ENCODE peak calls at places on chromosomes 6 and 20, in nine cellular contexts. K is adrenal gland, Y is GM23338, U is endothelial cell of umbilical vein, H is tibial artery, Z is fibroblast of lung, M is cardiac muscle cell, E is right lobe of liver, V is astrocyte of the spinal cord. X is an unnamed sample.

GRCh38 chr20:32536861-32537656 is 48.1 kb downstream of the NOL4L start:
- DNase-seq in Z (no peak), E (peak), V (no peak), K (no peak), M (no peak), Y (peak), H (no peak), U (no peak), X (no peak)

GRCh38 chr20:20130399-20130798 is 78.1 kb downstream of the CFAP61 start:
- DNase-seq in M (no peak), H (no peak), Z (peak), E (no peak), K (no peak), Y (peak), U (peak), V (no peak), X (no peak)

GRCh38 chr6:97053643-97054411 is 129.3 kb downstream of the KLHL32 start:
- DNase-seq in E (no peak), K (no peak), U (peak), M (peak), Y (peak), V (peak), Z (peak), H (no peak), X (no peak)

GRCh38 chr6:8084586-8084985 is 17.8 kb downstream of the EEF1E1 start:
- DNase-seq in K (no peak), U (no peak), V (peak), H (no peak), Z (peak), E (no peak), Y (no peak), M (peak), X (no peak)

GRCh38 chr6:415087-415486 is 23.5 kb downstream of the IRF4 start:
- DNase-seq in M (no peak), E (no peak), K (no peak), V (no peak), Z (no peak), Y (no peak), H (no peak), U (no peak), X (no peak)

GRCh38 chr6:21678990-21679389 is 85.4 kb downstream of the SOX4 start:
- DNase-seq in Y (no peak), M (peak), U (peak), V (peak), K (no peak), Z (peak), H (no peak), E (no peak), X (no peak)

GRCh38 chr20:63074182-63074581 is 67.4 kb upstream of the BHLHE23 start:
- DNase-seq in M (no peak), Y (no peak), U (no peak), V (no peak), Z (no peak), E (no peak), H (peak), K (no peak), X (no peak)

GRCh38 chr20:16243470-16243869 is 329.8 kb downstream of the KIF16B start:
- DNase-seq in H (no peak), E (no peak), K (peak), V (no peak), Z (no peak), U (no peak), M (no peak), Y (no peak), X (no peak)

GRCh38 chr6:88840806-88841539 is 122.4 kb downstream of the RNGTT start:
- DNase-seq in M (no peak), H (no peak), K (no peak), U (no peak), Y (no peak), E (no peak), V (no peak), Z (peak), X (no peak)

GRCh38 chr6:10722820-10723651 is at the start of gene TMEM14C:
- DNase-seq in K (peak), V (peak), U (peak), M (peak), Y (peak), H (peak), E (peak), Z (peak), X (peak)

GRCh38 chr6:13488015-13488895 is 855 bp upstream of the GFOD1 start:
- DNase-seq in U (peak), E (peak), Z (peak), Y (peak), V (no peak), H (peak), K (peak), M (peak), X (no peak)

GRCh38 chr6:142474446-142475289 is 172.9 kb downstream of the ADGRG6 start:
- DNase-seq in Z (peak), H (no peak), K (peak), V (peak), U (peak), E (peak), Y (peak), M (peak), X (peak)

GRCh38 chr6:145250436-145250835 is 484.9 kb downstream of the EPM2A start:
- DNase-seq in H (no peak), M (no peak), E (no peak), U (no peak), K (no peak), V (no peak), Z (no peak), Y (no peak), X (no peak)

GRCh38 chr6:151291145-151292055 is 51.6 kb downstream of the AKAP12 start:
- DNase-seq in Z (peak), V (peak), Y (no peak), U (no peak), K (peak), E (no peak), H (peak), M (peak), X (peak)

GRCh38 chr6:113293106-113293505 is 564.0 kb upstream of the MARCKS start:
- DNase-seq in Y (no peak), K (no peak), Z (no peak), U (no peak), V (no peak), H (no peak), E (no peak), M (no peak), X (no peak)

GRCh38 chr6:134903448-134903847 is 46.5 kb downstream of the ALDH8A1 start:
- DNase-seq in V (no peak), H (no peak), E (no peak), Z (peak), K (no peak), U (no peak), M (no peak), Y (no peak), X (no peak)

GRCh38 chr6:21537660-21538059 is 55.9 kb upstream of the SOX4 start:
- DNase-seq in V (no peak), Y (no peak), K (no peak), Z (no peak), M (no peak), E (no peak), H (no peak), U (no peak), X (no peak)

GRCh38 chr6:24480705-24481104 is 8.7 kb downstream of the GPLD1 start:
- DNase-seq in Z (no peak), K (no peak), Y (no peak), U (no peak), H (no peak), E (no peak), V (no peak), M (no peak), X (no peak)

GRCh38 chr6:127855542-127856159 is 45.2 kb downstream of the THEMIS start:
- DNase-seq in Z (peak), K (no peak), E (no peak), M (peak), V (peak), U (peak), H (no peak), Y (peak), X (no peak)

GRCh38 chr6:135212935-135213334 is 31.8 kb downstream of the MYB start:
- DNase-seq in M (no peak), Y (no peak), Z (peak), E (no peak), K (no peak), U (no peak), V (peak), H (no peak), X (no peak)

GRCh38 chr20:32560989-32561830 is 23.9 kb downstream of the NOL4L start:
- DNase-seq in Z (no peak), K (no peak), H (no peak), U (no peak), M (peak), V (no peak), Y (peak), E (no peak), X (no peak)

GRCh38 chr20:41011551-41012067 is 17.0 kb upstream of the TOP1 start:
- DNase-seq in H (no peak), K (no peak), U (no peak), Y (no peak), Z (no peak), M (no peak), V (no peak), E (no peak), X (no peak)

GRCh38 chr6:21352131-21352530 is 241.4 kb upstream of the SOX4 start:
- DNase-seq in H (no peak), K (no peak), V (no peak), Y (no peak), M (no peak), Z (no peak), E (no peak), U (no peak), X (no peak)

GRCh38 chr6:108684809-108685329 is 124.2 kb downstream of the FOXO3 start:
- DNase-seq in M (peak), K (no peak), H (no peak), Y (no peak), V (peak), Z (peak), U (peak), E (no peak), X (no peak)

GRCh38 chr6:167826230-167827061 is at the start of gene AFDN:
- DNase-seq in K (peak), H (peak), Z (peak), V (no peak), E (peak), Y (peak), M (peak), U (no peak), X (no peak)

GRCh38 chr6:7697432-7697819 is 28.5 kb upstream of the BMP6 start:
- DNase-seq in E (no peak), Y (no peak), K (no peak), V (no peak), M (no peak), Z (no peak), U (no peak), H (no peak), X (no peak)

GRCh38 chr6:131084982-131085381 is 21.9 kb upstream of the EPB41L2 start:
- DNase-seq in K (no peak), H (no peak), V (no peak), E (no peak), Z (no peak), Y (no peak), U (no peak), M (no peak), X (no peak)

GRCh38 chr6:148709577-148709976 is 37.3 kb upstream of the UST start:
- DNase-seq in V (no peak), E (no peak), Y (no peak), K (no peak), H (no peak), Z (peak), U (no peak), M (no peak), X (no peak)

GRCh38 chr6:106145741-106146227 is 59.6 kb downstream of the PRDM1 start:
- DNase-seq in U (no peak), H (no peak), E (no peak), K (no peak), V (peak), Y (no peak), M (no peak), Z (no peak), X (no peak)

GRCh38 chr6:138107078-138107751 is at the start of gene PERP:
- DNase-seq in H (peak), Y (peak), K (peak), V (peak), Z (peak), M (peak), E (peak), U (peak), X (no peak)

GRCh38 chr6:105199711-105200110 is 19.9 kb upstream of the POPDC3 start:
- DNase-seq in E (peak), V (no peak), M (no peak), H (no peak), Z (no peak), K (no peak), U (no peak), Y (no peak), X (no peak)

GRCh38 chr6:116667620-116668019 is 946 bp downstream of the ZUP1 start:
- DNase-seq in Z (no peak), H (no peak), K (no peak), M (no peak), E (no peak), U (no peak), Y (no peak), V (no peak), X (no peak)

GRCh38 chr20:60152792-60153191 is 194.6 kb downstream of the CDH26 start:
- DNase-seq in V (no peak), Y (no peak), Z (no peak), U (no peak), E (no peak), K (no peak), H (no peak), M (no peak), X (no peak)

GRCh38 chr20:7722564-7722963 is 217.7 kb downstream of the HAO1 start:
- DNase-seq in M (peak), V (peak), Y (no peak), H (no peak), K (no peak), E (no peak), U (peak), Z (no peak), X (no peak)

GRCh38 chr20:48286571-48287551 is 501.6 kb upstream of the SULF2 start:
- DNase-seq in K (no peak), M (peak), V (no peak), E (no peak), Z (no peak), Y (no peak), H (no peak), U (peak), X (no peak)

GRCh38 chr6:16334671-16335070 is 96.3 kb downstream of the GMPR start:
- DNase-seq in E (no peak), Z (peak), K (peak), M (peak), U (no peak), Y (no peak), V (peak), H (peak), X (peak)

DNA sequence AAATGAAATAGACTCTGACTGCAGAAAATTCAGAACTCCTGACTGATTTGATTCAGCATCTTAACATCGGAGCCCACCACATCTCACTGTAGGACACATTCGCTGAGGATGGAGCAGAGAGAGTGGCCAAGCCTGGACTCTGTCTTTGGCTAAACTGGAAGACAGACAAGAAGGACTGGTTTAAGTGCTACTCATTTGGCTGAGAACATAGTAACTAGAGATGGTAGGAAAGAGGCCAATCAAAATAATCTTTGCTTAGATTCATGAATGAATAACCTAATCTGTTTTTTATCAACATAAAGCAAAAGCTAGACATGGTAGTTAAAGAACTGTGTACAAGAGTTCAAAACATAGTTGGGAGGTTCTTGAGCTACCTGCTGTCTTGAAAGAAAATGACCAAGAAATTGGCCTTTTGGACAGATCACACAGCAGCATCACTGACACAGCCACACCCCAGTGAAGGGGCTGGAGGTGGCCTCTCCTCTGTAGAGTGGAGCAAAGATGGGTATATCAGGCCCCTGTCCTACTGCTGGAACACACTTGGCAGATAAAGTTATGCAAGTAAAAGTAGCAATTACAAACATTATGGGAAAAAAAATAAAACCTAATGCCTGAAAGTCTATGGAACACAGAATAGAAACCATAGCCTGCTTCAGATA is 87.1 kb upstream of the NT5E start:
- DNase-seq in U (no peak), K (no peak), E (no peak), Y (no peak), H (no peak), Z (peak), M (no peak), V (peak), X (no peak)
- TF ChIP-seq CTCF in U (no peak), K (no peak), E (no peak), Y (no peak), H (no peak), Z (no peak), M (no peak), V (no peak), X (no peak)

DNA sequence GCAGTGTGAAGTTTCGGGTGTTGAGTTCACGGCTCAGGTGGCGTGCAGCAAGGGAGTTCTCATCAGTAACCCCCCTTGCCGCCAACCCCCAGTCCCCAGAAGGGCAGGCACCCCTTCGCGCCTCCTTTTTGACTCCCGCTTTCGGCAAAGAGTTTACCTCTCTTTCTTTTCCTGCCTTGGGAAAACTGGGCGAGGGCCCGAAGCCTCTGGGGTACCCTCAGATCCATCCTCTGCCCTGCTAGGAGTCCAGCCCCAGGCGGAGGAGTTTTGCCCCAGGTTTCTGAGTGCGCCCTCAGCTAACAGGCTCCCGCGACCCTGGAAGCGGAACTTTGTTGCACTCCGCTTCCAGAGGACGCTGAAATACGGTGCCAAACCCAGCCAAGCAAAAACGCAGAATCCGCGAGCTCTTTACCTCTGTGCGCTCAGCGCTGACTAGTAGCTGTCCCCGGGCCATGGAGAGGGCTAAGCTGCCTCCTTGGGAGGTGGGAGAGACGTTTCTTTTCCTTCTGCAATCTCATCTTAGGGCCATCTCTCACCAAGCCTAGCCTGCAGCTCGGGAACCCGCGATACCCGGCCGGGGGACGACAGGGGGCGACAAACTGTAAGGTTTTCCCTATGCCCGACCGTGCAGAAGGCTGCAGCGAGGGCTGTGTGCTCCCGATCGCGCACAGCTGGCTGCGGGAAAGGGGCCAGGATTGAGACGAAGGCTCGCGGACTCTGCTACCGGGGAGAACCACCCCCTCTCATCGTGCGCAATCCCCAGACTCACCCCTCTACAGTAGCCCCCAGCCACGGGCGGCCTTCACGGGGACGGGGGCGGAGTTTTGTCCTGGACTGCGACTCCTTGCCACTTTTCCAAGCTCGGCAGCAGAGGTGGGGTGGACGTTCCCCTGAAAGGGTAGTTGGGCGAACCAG is 2.7 kb upstream of the PAX1 start:
- DNase-seq in H (no peak), E (peak), V (peak), U (peak), Y (peak), K (peak), Z (peak), M (peak), X (no peak)
- TF ChIP-seq CTCF in H (peak), E (peak), V (peak), U (peak), Y (peak), K (no peak), Z (peak), M (peak), X (peak)

GRCh38 chr6:120759570-120759969 is 574.7 kb downstream of the TBC1D32 start:
- DNase-seq in E (no peak), H (no peak), Z (no peak), V (no peak), K (no peak), U (no peak), M (no peak), Y (no peak), X (no peak)

DNA sequence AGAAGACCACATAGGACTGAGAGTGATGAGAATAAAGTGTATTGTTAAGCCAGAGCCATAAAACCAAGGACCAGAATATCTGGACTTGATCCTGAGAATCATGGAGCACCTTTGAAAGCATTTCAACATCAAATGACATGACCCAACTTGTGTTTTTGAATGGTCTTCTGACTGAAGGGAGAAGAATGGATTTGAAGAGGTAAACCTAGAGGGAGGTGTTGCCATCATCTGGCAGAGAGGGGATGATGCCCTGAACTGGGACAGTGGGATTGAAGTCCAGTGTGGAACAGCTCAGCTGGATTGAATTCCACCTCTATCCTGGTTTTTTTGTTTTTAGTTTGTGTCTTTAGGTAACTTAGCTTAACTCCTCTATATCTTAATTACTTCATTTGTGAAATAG is 570.0 kb downstream of the TBC1D32 start:
- DNase-seq in M (no peak), Z (no peak), Y (peak), E (no peak), K (no peak), H (no peak), V (no peak), U (no peak), X (no peak)
- TF ChIP-seq CTCF in M (no peak), Z (no peak), Y (peak), E (no peak), K (no peak), H (no peak), V (no peak), U (no peak), X (no peak)

DNA sequence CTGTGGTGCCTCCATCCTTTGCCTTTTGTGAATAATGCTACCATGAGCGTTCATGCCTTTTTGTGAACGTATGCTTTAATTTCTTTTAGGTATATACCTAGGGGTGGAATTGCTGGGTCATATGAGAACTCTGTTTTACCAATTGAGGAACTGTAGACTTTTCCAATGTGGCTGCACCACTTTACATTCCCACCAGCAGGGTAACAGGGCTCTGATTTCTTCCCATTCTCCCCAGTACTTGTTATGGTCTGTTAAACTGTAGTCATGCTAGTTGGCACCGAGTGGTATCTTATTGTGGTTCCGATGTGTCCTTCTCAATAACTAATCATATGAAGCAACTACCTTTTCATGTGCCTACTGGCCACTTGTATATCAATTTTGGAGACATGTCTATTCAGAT is 312.1 kb downstream of the GMDS start:
- DNase-seq in Y (no peak), E (no peak), K (no peak), H (no peak), V (no peak), M (no peak), U (no peak), Z (no peak), X (no peak)
- TF ChIP-seq CTCF in Y (no peak), E (no peak), K (no peak), H (no peak), V (no peak), M (no peak), U (no peak), Z (no peak), X (no peak)

GRCh38 chr6:169961772-169962561 is 210.5 kb downstream of the ERMARD start:
- DNase-seq in Y (peak), U (peak), M (peak), V (no peak), Z (no peak), K (no peak), E (no peak), H (peak), X (no peak)
- TF ChIP-seq CTCF in Y (peak), U (peak), M (peak), V (no peak), Z (peak), K (peak), E (peak), H (no peak), X (peak)